ENCODE peak calls at places on chromosomes 5 and 9, in four cellular contexts. One of them, this sample, is unnamed.

GRCh38 chr9:129506892-129507291 is 114.0 kb downstream of the C9orf50 start:
- ATAC-seq in psoas muscle: no peak
- ATAC-seq in left lung: peak; percentile 12
- ATAC-seq in heart left ventricle: no peak
- ATAC-seq in this sample: peak; percentile 17

GRCh38 chr5:174532453-174533126 is 191.8 kb upstream of the MSX2 start:
- ATAC-seq in psoas muscle: peak; percentile 57
- ATAC-seq in left lung: peak; percentile 98
- ATAC-seq in heart left ventricle: peak; percentile 74
- ATAC-seq in this sample: peak; percentile 94

GRCh38 chr9:91199739-91200497 is 161.8 kb downstream of the AUH start:
- ATAC-seq in psoas muscle: no peak
- ATAC-seq in left lung: peak; percentile 41
- ATAC-seq in heart left ventricle: no peak
- ATAC-seq in this sample: no peak

GRCh38 chr5:174448041-174448440 is 276.3 kb upstream of the MSX2 start:
- ATAC-seq in psoas muscle: no peak
- ATAC-seq in left lung: no peak
- ATAC-seq in heart left ventricle: no peak
- ATAC-seq in this sample: no peak

GRCh38 chr5:170076707-170077106 is 29.0 kb upstream of the FOXI1 start:
- ATAC-seq in psoas muscle: no peak
- ATAC-seq in left lung: no peak
- ATAC-seq in heart left ventricle: no peak
- ATAC-seq in this sample: no peak

GRCh38 chr9:73152953-73153352 is 1.3 kb downstream of the ANXA1 start:
- ATAC-seq in psoas muscle: no peak
- ATAC-seq in left lung: peak; percentile 34
- ATAC-seq in heart left ventricle: peak; percentile 55
- ATAC-seq in this sample: no peak

GRCh38 chr5:113276001-113276400 is 158.8 kb downstream of the TSSK1B start:
- ATAC-seq in psoas muscle: no peak
- ATAC-seq in left lung: no peak
- ATAC-seq in heart left ventricle: peak; percentile 24
- ATAC-seq in this sample: no peak

GRCh38 chr9:136403538-136403914 is 3.6 kb upstream of the SNAPC4 start:
- ATAC-seq in psoas muscle: no peak
- ATAC-seq in left lung: no peak
- ATAC-seq in heart left ventricle: no peak
- ATAC-seq in this sample: no peak

GRCh38 chr5:74139589-74139988 is 500.9 kb downstream of the ENC1 start:
- ATAC-seq in psoas muscle: no peak
- ATAC-seq in left lung: no peak
- ATAC-seq in heart left ventricle: no peak
- ATAC-seq in this sample: no peak

GRCh38 chr5:75948441-75948840 is 134.7 kb upstream of the SV2C start:
- ATAC-seq in psoas muscle: no peak
- ATAC-seq in left lung: no peak
- ATAC-seq in heart left ventricle: no peak
- ATAC-seq in this sample: no peak